ENCODE peak calls at places on chromosomes 4 and X, in ten cellular contexts. One of them, this sample, is unnamed.

GRCh38 chr4:155047755-155048154 is 160.7 kb upstream of the NPY2R start:
- DNase-seq in H9: no peak
- DNase-seq in amniotic epithelial cell: peak; percentile 3
- DNase-seq in HCT116: no peak
- DNase-seq in stimulated activated CD4-positive, alpha-beta T cell treated with anti-CD3 and anti-CD28 coated beads, Interleukin-12 subunit alpha, Interleukin-12 subunit beta, amount 100 ng/mL, for 24 hours: no peak
- DNase-seq in sigmoid colon: no peak
- DNase-seq in AG08396: no peak
- DNase-seq in neuronal stem cell: no peak
- DNase-seq in brain microvascular endothelial cell: peak; percentile 14
- DNase-seq in effector CD4-positive, alpha-beta T cell: no peak
- DNase-seq in this sample: no peak

GRCh38 chrX:110359273-110359672 is 625 bp downstream of the RTL9 start:
- DNase-seq in H9: no peak
- DNase-seq in neuronal stem cell: no peak
- DNase-seq in brain microvascular endothelial cell: no peak
- DNase-seq in AG08396: no peak
- DNase-seq in effector CD4-positive, alpha-beta T cell: no peak
- DNase-seq in sigmoid colon: no peak
- DNase-seq in stimulated activated CD4-positive, alpha-beta T cell treated with anti-CD3 and anti-CD28 coated beads, Interleukin-12 subunit alpha, Interleukin-12 subunit beta, amount 100 ng/mL, for 24 hours: no peak
- DNase-seq in HCT116: no peak
- DNase-seq in amniotic epithelial cell: no peak
- DNase-seq in this sample: no peak

GRCh38 chrX:154460326-154460725 is 2.2 kb downstream of the PLXNA3 start:
- DNase-seq in AG08396: no peak
- DNase-seq in effector CD4-positive, alpha-beta T cell: no peak
- DNase-seq in neuronal stem cell: no peak
- DNase-seq in H9: no peak
- DNase-seq in brain microvascular endothelial cell: no peak
- DNase-seq in sigmoid colon: no peak
- DNase-seq in stimulated activated CD4-positive, alpha-beta T cell treated with anti-CD3 and anti-CD28 coated beads, Interleukin-12 subunit alpha, Interleukin-12 subunit beta, amount 100 ng/mL, for 24 hours: no peak
- DNase-seq in HCT116: no peak
- DNase-seq in amniotic epithelial cell: no peak
- DNase-seq in this sample: no peak

GRCh38 chr4:24569662-24570061 is 14.7 kb downstream of the DHX15 start:
- DNase-seq in HCT116: no peak
- DNase-seq in stimulated activated CD4-positive, alpha-beta T cell treated with anti-CD3 and anti-CD28 coated beads, Interleukin-12 subunit alpha, Interleukin-12 subunit beta, amount 100 ng/mL, for 24 hours: no peak
- DNase-seq in sigmoid colon: no peak
- DNase-seq in AG08396: no peak
- DNase-seq in effector CD4-positive, alpha-beta T cell: no peak
- DNase-seq in neuronal stem cell: no peak
- DNase-seq in brain microvascular endothelial cell: no peak
- DNase-seq in amniotic epithelial cell: no peak
- DNase-seq in H9: no peak
- DNase-seq in this sample: no peak

GRCh38 chr4:30538794-30539193 is 181.4 kb upstream of the PCDH7 start:
- DNase-seq in effector CD4-positive, alpha-beta T cell: no peak
- DNase-seq in HCT116: no peak
- DNase-seq in H9: no peak
- DNase-seq in amniotic epithelial cell: no peak
- DNase-seq in neuronal stem cell: no peak
- DNase-seq in AG08396: no peak
- DNase-seq in stimulated activated CD4-positive, alpha-beta T cell treated with anti-CD3 and anti-CD28 coated beads, Interleukin-12 subunit alpha, Interleukin-12 subunit beta, amount 100 ng/mL, for 24 hours: no peak
- DNase-seq in brain microvascular endothelial cell: no peak
- DNase-seq in sigmoid colon: no peak
- DNase-seq in this sample: peak; percentile 7

GRCh38 chrX:86604620-86605019 is 456.4 kb downstream of the DACH2 start:
- DNase-seq in AG08396: no peak
- DNase-seq in HCT116: no peak
- DNase-seq in brain microvascular endothelial cell: peak; percentile 0
- DNase-seq in amniotic epithelial cell: no peak
- DNase-seq in stimulated activated CD4-positive, alpha-beta T cell treated with anti-CD3 and anti-CD28 coated beads, Interleukin-12 subunit alpha, Interleukin-12 subunit beta, amount 100 ng/mL, for 24 hours: no peak
- DNase-seq in sigmoid colon: no peak
- DNase-seq in effector CD4-positive, alpha-beta T cell: no peak
- DNase-seq in neuronal stem cell: no peak
- DNase-seq in H9: no peak
- DNase-seq in this sample: no peak

GRCh38 chr4:172844556-172844955 is 324.1 kb upstream of the GALNT7 start:
- DNase-seq in sigmoid colon: no peak
- DNase-seq in H9: no peak
- DNase-seq in stimulated activated CD4-positive, alpha-beta T cell treated with anti-CD3 and anti-CD28 coated beads, Interleukin-12 subunit alpha, Interleukin-12 subunit beta, amount 100 ng/mL, for 24 hours: no peak
- DNase-seq in HCT116: no peak
- DNase-seq in brain microvascular endothelial cell: no peak
- DNase-seq in effector CD4-positive, alpha-beta T cell: no peak
- DNase-seq in AG08396: no peak
- DNase-seq in neuronal stem cell: no peak
- DNase-seq in amniotic epithelial cell: no peak
- DNase-seq in this sample: no peak

GRCh38 chr4:113469023-113469390 is 292.5 kb downstream of the CAMK2D start:
- DNase-seq in AG08396: no peak
- DNase-seq in brain microvascular endothelial cell: no peak
- DNase-seq in sigmoid colon: no peak
- DNase-seq in stimulated activated CD4-positive, alpha-beta T cell treated with anti-CD3 and anti-CD28 coated beads, Interleukin-12 subunit alpha, Interleukin-12 subunit beta, amount 100 ng/mL, for 24 hours: no peak
- DNase-seq in amniotic epithelial cell: peak; percentile 53
- DNase-seq in H9: no peak
- DNase-seq in neuronal stem cell: no peak
- DNase-seq in effector CD4-positive, alpha-beta T cell: no peak
- DNase-seq in HCT116: no peak
- DNase-seq in this sample: no peak

GRCh38 chr4:173527103-173527876 is 2.7 kb downstream of the HAND2 start:
- DNase-seq in brain microvascular endothelial cell: no peak
- DNase-seq in AG08396: peak; percentile 3
- DNase-seq in sigmoid colon: peak; percentile 76
- DNase-seq in HCT116: no peak
- DNase-seq in stimulated activated CD4-positive, alpha-beta T cell treated with anti-CD3 and anti-CD28 coated beads, Interleukin-12 subunit alpha, Interleukin-12 subunit beta, amount 100 ng/mL, for 24 hours: no peak
- DNase-seq in H9: peak; percentile 77
- DNase-seq in amniotic epithelial cell: no peak
- DNase-seq in neuronal stem cell: no peak
- DNase-seq in effector CD4-positive, alpha-beta T cell: no peak
- DNase-seq in this sample: no peak

GRCh38 chrX:136209751-136210150 is 41.4 kb downstream of the MAP7D3 start:
- DNase-seq in effector CD4-positive, alpha-beta T cell: no peak
- DNase-seq in stimulated activated CD4-positive, alpha-beta T cell treated with anti-CD3 and anti-CD28 coated beads, Interleukin-12 subunit alpha, Interleukin-12 subunit beta, amount 100 ng/mL, for 24 hours: no peak
- DNase-seq in brain microvascular endothelial cell: no peak
- DNase-seq in HCT116: no peak
- DNase-seq in H9: no peak
- DNase-seq in neuronal stem cell: no peak
- DNase-seq in AG08396: no peak
- DNase-seq in amniotic epithelial cell: no peak
- DNase-seq in sigmoid colon: no peak
- DNase-seq in this sample: no peak

GRCh38 chr4:112889619-112890294 is 159.7 kb upstream of the ANK2 start:
- DNase-seq in H9: no peak
- DNase-seq in brain microvascular endothelial cell: peak; percentile 25
- DNase-seq in amniotic epithelial cell: peak; percentile 91
- DNase-seq in effector CD4-positive, alpha-beta T cell: no peak
- DNase-seq in AG08396: no peak
- DNase-seq in neuronal stem cell: no peak
- DNase-seq in HCT116: no peak
- DNase-seq in stimulated activated CD4-positive, alpha-beta T cell treated with anti-CD3 and anti-CD28 coated beads, Interleukin-12 subunit alpha, Interleukin-12 subunit beta, amount 100 ng/mL, for 24 hours: no peak
- DNase-seq in sigmoid colon: no peak
- DNase-seq in this sample: no peak

GRCh38 chr4:75673959-75674328 is 733 bp upstream of the G3BP2 start:
- DNase-seq in effector CD4-positive, alpha-beta T cell: no peak
- DNase-seq in H9: no peak
- DNase-seq in HCT116: no peak
- DNase-seq in neuronal stem cell: no peak
- DNase-seq in amniotic epithelial cell: peak; percentile 42
- DNase-seq in AG08396: no peak
- DNase-seq in stimulated activated CD4-positive, alpha-beta T cell treated with anti-CD3 and anti-CD28 coated beads, Interleukin-12 subunit alpha, Interleukin-12 subunit beta, amount 100 ng/mL, for 24 hours: no peak
- DNase-seq in sigmoid colon: no peak
- DNase-seq in brain microvascular endothelial cell: peak; percentile 14
- DNase-seq in this sample: no peak

GRCh38 chr4:634599-634985 is 9.2 kb downstream of the PDE6B start:
- DNase-seq in neuronal stem cell: no peak
- DNase-seq in brain microvascular endothelial cell: no peak
- DNase-seq in effector CD4-positive, alpha-beta T cell: no peak
- DNase-seq in amniotic epithelial cell: no peak
- DNase-seq in AG08396: no peak
- DNase-seq in H9: peak; percentile 24
- DNase-seq in stimulated activated CD4-positive, alpha-beta T cell treated with anti-CD3 and anti-CD28 coated beads, Interleukin-12 subunit alpha, Interleukin-12 subunit beta, amount 100 ng/mL, for 24 hours: no peak
- DNase-seq in sigmoid colon: peak; percentile 19
- DNase-seq in HCT116: no peak
- DNase-seq in this sample: no peak

GRCh38 chr4:100907465-100908454 is 389.9 kb upstream of the EMCN start:
- DNase-seq in neuronal stem cell: no peak
- DNase-seq in effector CD4-positive, alpha-beta T cell: no peak
- DNase-seq in AG08396: no peak
- DNase-seq in brain microvascular endothelial cell: no peak
- DNase-seq in stimulated activated CD4-positive, alpha-beta T cell treated with anti-CD3 and anti-CD28 coated beads, Interleukin-12 subunit alpha, Interleukin-12 subunit beta, amount 100 ng/mL, for 24 hours: no peak
- DNase-seq in HCT116: no peak
- DNase-seq in H9: no peak
- DNase-seq in amniotic epithelial cell: peak; percentile 7
- DNase-seq in sigmoid colon: no peak
- DNase-seq in this sample: peak; percentile 6

GRCh38 chr4:78592104-78592783 is 40.7 kb downstream of the ANXA3 start:
- DNase-seq in AG08396: no peak
- DNase-seq in stimulated activated CD4-positive, alpha-beta T cell treated with anti-CD3 and anti-CD28 coated beads, Interleukin-12 subunit alpha, Interleukin-12 subunit beta, amount 100 ng/mL, for 24 hours: no peak
- DNase-seq in neuronal stem cell: no peak
- DNase-seq in effector CD4-positive, alpha-beta T cell: no peak
- DNase-seq in H9: no peak
- DNase-seq in HCT116: no peak
- DNase-seq in amniotic epithelial cell: no peak
- DNase-seq in brain microvascular endothelial cell: no peak
- DNase-seq in sigmoid colon: no peak
- DNase-seq in this sample: no peak

GRCh38 chrX:102155806-102156179 is at the start of gene BEX5:
- DNase-seq in amniotic epithelial cell: peak; percentile 1
- DNase-seq in AG08396: no peak
- DNase-seq in H9: peak; percentile 87
- DNase-seq in HCT116: no peak
- DNase-seq in sigmoid colon: peak; percentile 78
- DNase-seq in stimulated activated CD4-positive, alpha-beta T cell treated with anti-CD3 and anti-CD28 coated beads, Interleukin-12 subunit alpha, Interleukin-12 subunit beta, amount 100 ng/mL, for 24 hours: no peak
- DNase-seq in brain microvascular endothelial cell: no peak
- DNase-seq in neuronal stem cell: peak; percentile 61
- DNase-seq in effector CD4-positive, alpha-beta T cell: peak; percentile 43
- DNase-seq in this sample: peak; percentile 52

GRCh38 chr4:40280586-40280985 is 54.5 kb upstream of the CHRNA9 start:
- DNase-seq in neuronal stem cell: no peak
- DNase-seq in HCT116: no peak
- DNase-seq in H9: no peak
- DNase-seq in brain microvascular endothelial cell: no peak
- DNase-seq in stimulated activated CD4-positive, alpha-beta T cell treated with anti-CD3 and anti-CD28 coated beads, Interleukin-12 subunit alpha, Interleukin-12 subunit beta, amount 100 ng/mL, for 24 hours: no peak
- DNase-seq in effector CD4-positive, alpha-beta T cell: no peak
- DNase-seq in amniotic epithelial cell: no peak
- DNase-seq in sigmoid colon: peak; percentile 14
- DNase-seq in AG08396: no peak
- DNase-seq in this sample: no peak

GRCh38 chr4:175215657-175216056 is 297.5 kb downstream of the ADAM29 start:
- DNase-seq in sigmoid colon: no peak
- DNase-seq in AG08396: no peak
- DNase-seq in stimulated activated CD4-positive, alpha-beta T cell treated with anti-CD3 and anti-CD28 coated beads, Interleukin-12 subunit alpha, Interleukin-12 subunit beta, amount 100 ng/mL, for 24 hours: no peak
- DNase-seq in effector CD4-positive, alpha-beta T cell: no peak
- DNase-seq in neuronal stem cell: no peak
- DNase-seq in brain microvascular endothelial cell: no peak
- DNase-seq in amniotic epithelial cell: peak; percentile 7
- DNase-seq in HCT116: no peak
- DNase-seq in H9: no peak
- DNase-seq in this sample: no peak

GRCh38 chr4:7771541-7772507 is 167.8 kb downstream of the AFAP1 start:
- DNase-seq in HCT116: no peak
- DNase-seq in brain microvascular endothelial cell: no peak
- DNase-seq in neuronal stem cell: no peak
- DNase-seq in effector CD4-positive, alpha-beta T cell: no peak
- DNase-seq in H9: peak; percentile 20
- DNase-seq in sigmoid colon: peak; percentile 70
- DNase-seq in AG08396: no peak
- DNase-seq in stimulated activated CD4-positive, alpha-beta T cell treated with anti-CD3 and anti-CD28 coated beads, Interleukin-12 subunit alpha, Interleukin-12 subunit beta, amount 100 ng/mL, for 24 hours: no peak
- DNase-seq in amniotic epithelial cell: peak; percentile 35
- DNase-seq in this sample: no peak

GRCh38 chr4:4269326-4269725 is 20.6 kb downstream of the LYAR start:
- DNase-seq in AG08396: no peak
- DNase-seq in stimulated activated CD4-positive, alpha-beta T cell treated with anti-CD3 and anti-CD28 coated beads, Interleukin-12 subunit alpha, Interleukin-12 subunit beta, amount 100 ng/mL, for 24 hours: no peak
- DNase-seq in sigmoid colon: no peak
- DNase-seq in effector CD4-positive, alpha-beta T cell: no peak
- DNase-seq in HCT116: no peak
- DNase-seq in neuronal stem cell: no peak
- DNase-seq in amniotic epithelial cell: no peak
- DNase-seq in H9: no peak
- DNase-seq in brain microvascular endothelial cell: no peak
- DNase-seq in this sample: no peak

GRCh38 chrX:133437771-133438170 is 22.5 kb upstream of the GPC4 start:
- DNase-seq in stimulated activated CD4-positive, alpha-beta T cell treated with anti-CD3 and anti-CD28 coated beads, Interleukin-12 subunit alpha, Interleukin-12 subunit beta, amount 100 ng/mL, for 24 hours: no peak
- DNase-seq in amniotic epithelial cell: no peak
- DNase-seq in brain microvascular endothelial cell: no peak
- DNase-seq in neuronal stem cell: no peak
- DNase-seq in effector CD4-positive, alpha-beta T cell: no peak
- DNase-seq in sigmoid colon: no peak
- DNase-seq in AG08396: no peak
- DNase-seq in HCT116: no peak
- DNase-seq in H9: no peak
- DNase-seq in this sample: no peak

GRCh38 chrX:153669174-153669890 is 4.3 kb downstream of the PNCK start:
- DNase-seq in H9: peak; percentile 61
- DNase-seq in amniotic epithelial cell: no peak
- DNase-seq in stimulated activated CD4-positive, alpha-beta T cell treated with anti-CD3 and anti-CD28 coated beads, Interleukin-12 subunit alpha, Interleukin-12 subunit beta, amount 100 ng/mL, for 24 hours: no peak
- DNase-seq in effector CD4-positive, alpha-beta T cell: no peak
- DNase-seq in neuronal stem cell: no peak
- DNase-seq in sigmoid colon: peak; percentile 60
- DNase-seq in HCT116: no peak
- DNase-seq in brain microvascular endothelial cell: no peak
- DNase-seq in AG08396: peak; percentile 64
- DNase-seq in this sample: no peak

GRCh38 chrX:1521459-1521956 is 15.5 kb downstream of the P2RY8 start:
- DNase-seq in AG08396: no peak
- DNase-seq in H9: peak; percentile 75
- DNase-seq in effector CD4-positive, alpha-beta T cell: peak; percentile 51
- DNase-seq in amniotic epithelial cell: no peak
- DNase-seq in neuronal stem cell: no peak
- DNase-seq in sigmoid colon: no peak
- DNase-seq in HCT116: no peak
- DNase-seq in brain microvascular endothelial cell: no peak
- DNase-seq in stimulated activated CD4-positive, alpha-beta T cell treated with anti-CD3 and anti-CD28 coated beads, Interleukin-12 subunit alpha, Interleukin-12 subunit beta, amount 100 ng/mL, for 24 hours: no peak
- DNase-seq in this sample: no peak

GRCh38 chrX:16807548-16807947 is 21.3 kb downstream of the TXLNG start:
- DNase-seq in HCT116: no peak
- DNase-seq in neuronal stem cell: no peak
- DNase-seq in brain microvascular endothelial cell: no peak
- DNase-seq in AG08396: peak; percentile 63
- DNase-seq in amniotic epithelial cell: no peak
- DNase-seq in stimulated activated CD4-positive, alpha-beta T cell treated with anti-CD3 and anti-CD28 coated beads, Interleukin-12 subunit alpha, Interleukin-12 subunit beta, amount 100 ng/mL, for 24 hours: no peak
- DNase-seq in effector CD4-positive, alpha-beta T cell: no peak
- DNase-seq in sigmoid colon: no peak
- DNase-seq in H9: no peak
- DNase-seq in this sample: no peak

GRCh38 chr4:1471443-1472147 is 65.4 kb upstream of the NKX1-1 start:
- DNase-seq in neuronal stem cell: no peak
- DNase-seq in effector CD4-positive, alpha-beta T cell: no peak
- DNase-seq in AG08396: no peak
- DNase-seq in HCT116: no peak
- DNase-seq in stimulated activated CD4-positive, alpha-beta T cell treated with anti-CD3 and anti-CD28 coated beads, Interleukin-12 subunit alpha, Interleukin-12 subunit beta, amount 100 ng/mL, for 24 hours: no peak
- DNase-seq in H9: peak; percentile 28
- DNase-seq in amniotic epithelial cell: no peak
- DNase-seq in brain microvascular endothelial cell: no peak
- DNase-seq in sigmoid colon: peak; percentile 48
- DNase-seq in this sample: no peak

GRCh38 chrX:119790977-119791436 is 423 bp downstream of the RPL39 start:
- DNase-seq in brain microvascular endothelial cell: peak; percentile 16
- DNase-seq in sigmoid colon: no peak
- DNase-seq in HCT116: no peak
- DNase-seq in H9: no peak
- DNase-seq in stimulated activated CD4-positive, alpha-beta T cell treated with anti-CD3 and anti-CD28 coated beads, Interleukin-12 subunit alpha, Interleukin-12 subunit beta, amount 100 ng/mL, for 24 hours: peak; percentile 6
- DNase-seq in AG08396: peak; percentile 10
- DNase-seq in amniotic epithelial cell: peak; percentile 41
- DNase-seq in effector CD4-positive, alpha-beta T cell: peak; percentile 10
- DNase-seq in neuronal stem cell: no peak
- DNase-seq in this sample: no peak